ENCODE peak calls at places on chromosomes 1 and 21, in eight cellular contexts. T is stomach, R is uterus, H is cardiac muscle cell, X is RWPE2, G is lower lobe of right lung, Q is right lobe of liver, F is PC-9. D is an unnamed sample. For H3K9me3, the result is how much of the 10 kb centered on the place peaks cover.

GRCh38 chr1:248807067-248807737 is 18.5 kb downstream of the SH3BP5L start:
- DNase-seq in T (peak), R (no peak), H (peak), X (no peak), G (peak), Q (peak), F (no peak), D (peak)

GRCh38 chr1:210222288-210223006 is 10.1 kb upstream of the SERTAD4 start:
- DNase-seq in T (peak), R (no peak), H (peak), X (no peak), G (peak), Q (no peak), F (peak), D (no peak)

GRCh38 chr1:41589395-41589794 is 104.9 kb upstream of the EDN2 start:
- DNase-seq in T (peak), R (no peak), H (no peak), X (no peak), G (no peak), Q (no peak), F (no peak), D (no peak)

GRCh38 chr1:234934611-234935033 is 194.0 kb downstream of the TOMM20 start:
- DNase-seq in T (no peak), R (no peak), H (peak), X (no peak), G (no peak), Q (peak), F (no peak), D (no peak)

GRCh38 chr1:159826436-159827101 is at the start of gene SLAMF8:
- DNase-seq in T (peak), R (no peak), H (peak), X (no peak), G (peak), Q (no peak), F (no peak), D (no peak)

GRCh38 chr1:12006167-12006921 is 13.0 kb upstream of the MIIP start:
- DNase-seq in T (no peak), R (no peak), H (no peak), X (no peak), G (no peak), Q (no peak), F (no peak), D (no peak)

GRCh38 chr1:203990118-203990517 is 82.8 kb upstream of the SOX13 start:
- DNase-seq in T (no peak), R (no peak), H (no peak), X (no peak), G (no peak), Q (no peak), F (no peak), D (no peak)

GRCh38 chr1:54324031-54324654 is 82.1 kb downstream of the SSBP3 start:
- DNase-seq in T (no peak), R (peak), H (peak), X (no peak), G (no peak), Q (no peak), F (no peak), D (no peak)

GRCh38 chr1:64172458-64172983 is 30.9 kb upstream of the UBE2U start:
- DNase-seq in T (no peak), R (no peak), H (peak), X (no peak), G (no peak), Q (no peak), F (peak), D (no peak)

GRCh38 chr1:178513278-178513983 is 522 bp downstream of the TEX35 start:
- DNase-seq in T (peak), R (no peak), H (peak), X (no peak), G (no peak), Q (no peak), F (no peak), D (no peak)

GRCh38 chr1:24874056-24874455 is 56.0 kb downstream of the RUNX3 start:
- DNase-seq in T (no peak), R (no peak), H (no peak), X (peak), G (peak), Q (no peak), F (no peak), D (no peak)

GRCh38 chr1:53766766-53767409 is 27.9 kb upstream of the GLIS1 start:
- DNase-seq in T (no peak), R (no peak), H (peak), X (no peak), G (no peak), Q (no peak), F (no peak), D (no peak)

GRCh38 chr1:236282159-236282716 is 480 bp upstream of the ERO1B start:
- DNase-seq in T (no peak), R (no peak), H (no peak), X (no peak), G (no peak), Q (no peak), F (no peak), D (no peak)

GRCh38 chr1:153985341-153985912 is 712 bp downstream of the RAB13 start:
- DNase-seq in T (no peak), R (peak), H (peak), X (no peak), G (no peak), Q (no peak), F (no peak), D (no peak)

GRCh38 chr1:50333595-50333974 is 89.7 kb downstream of the DMRTA2 start:
- DNase-seq in T (peak), R (peak), H (peak), X (no peak), G (peak), Q (peak), F (no peak), D (no peak)

GRCh38 chr1:37846634-37847339 is 12.6 kb downstream of the MTF1 start:
- DNase-seq in T (no peak), R (no peak), H (no peak), X (no peak), G (no peak), Q (no peak), F (no peak), D (no peak)

DNA sequence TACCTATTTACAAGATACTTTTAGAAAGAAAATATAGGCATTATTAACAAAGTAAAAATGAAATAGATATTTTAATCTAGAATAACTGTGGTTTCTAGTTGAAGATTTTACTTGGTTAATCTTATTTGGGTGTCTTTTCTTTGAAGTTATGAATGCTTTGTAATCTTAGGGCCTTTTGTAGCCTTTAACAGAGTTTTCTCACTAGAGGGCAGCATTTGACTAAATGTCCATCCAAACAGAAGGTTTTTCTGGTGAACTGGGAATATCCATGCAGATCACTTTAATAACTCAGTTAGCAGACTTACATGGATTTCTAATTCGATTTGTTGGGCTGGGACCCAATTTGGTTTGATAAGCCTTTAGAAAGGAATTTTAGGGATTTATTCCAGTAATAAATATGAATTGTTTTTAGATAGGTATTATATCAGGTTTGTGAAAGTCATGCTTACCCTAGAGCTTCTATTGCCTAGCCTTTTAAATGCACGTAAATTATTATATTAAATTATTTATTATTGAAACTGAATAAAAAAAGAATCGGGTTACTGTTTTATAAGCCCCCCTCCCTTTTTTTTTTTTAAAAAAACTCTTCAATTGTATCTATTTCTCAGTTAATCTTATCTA is 119.7 kb downstream of the ZNF326 start:
- DNase-seq in T (no peak), R (no peak), H (peak), X (no peak), G (no peak), Q (no peak), F (peak), D (no peak)
- H3K9me3 ChIP-seq in T (under half), R (under half), H (under half), X (under half), G (under half), Q (under half), F (under half), D (under half)

GRCh38 chr1:27391511-27392095 is 819 bp upstream of the GPR3 start:
- DNase-seq in T (peak), R (peak), H (peak), X (no peak), G (no peak), Q (no peak), F (no peak), D (no peak)
- H3K4me3 ChIP-seq in T (peak), R (peak), H (no peak), X (peak), G (peak), Q (no peak), F (peak), D (peak)

DNA sequence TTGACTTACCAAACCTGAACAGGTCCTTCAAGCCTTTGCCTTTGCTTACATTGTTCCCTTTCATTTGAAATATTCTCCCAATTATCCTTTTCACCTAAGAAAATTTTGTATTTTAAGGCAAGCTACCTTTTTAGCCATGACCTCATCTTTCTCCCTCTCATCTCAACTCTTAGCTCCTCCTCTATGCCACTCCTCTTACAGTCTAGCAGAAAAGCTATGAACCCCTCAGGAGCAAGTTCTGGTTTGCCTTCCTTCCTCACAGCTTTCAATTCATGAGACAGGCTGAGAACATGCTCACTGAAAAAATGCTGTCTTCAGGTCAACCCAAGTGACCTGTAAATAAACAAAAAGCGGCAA is 8.3 kb upstream of the MUTYH start:
- DNase-seq in T (no peak), R (no peak), H (no peak), X (no peak), G (no peak), Q (no peak), F (no peak), D (no peak)
- H3K27ac ChIP-seq in T (peak), R (peak), H (peak), X (peak), G (peak), Q (no peak), F (peak), D (no peak)

GRCh38 chr1:78760858-78761257 is 111.2 kb downstream of the IFI44 start:
- DNase-seq in T (no peak), R (no peak), H (no peak), X (no peak), G (no peak), Q (no peak), F (no peak), D (no peak)
- H3K9me3 ChIP-seq in T (under half), R (under half), H (under half), X (under half), G (under half), Q (under half), F (under half), D (under half)

DNA sequence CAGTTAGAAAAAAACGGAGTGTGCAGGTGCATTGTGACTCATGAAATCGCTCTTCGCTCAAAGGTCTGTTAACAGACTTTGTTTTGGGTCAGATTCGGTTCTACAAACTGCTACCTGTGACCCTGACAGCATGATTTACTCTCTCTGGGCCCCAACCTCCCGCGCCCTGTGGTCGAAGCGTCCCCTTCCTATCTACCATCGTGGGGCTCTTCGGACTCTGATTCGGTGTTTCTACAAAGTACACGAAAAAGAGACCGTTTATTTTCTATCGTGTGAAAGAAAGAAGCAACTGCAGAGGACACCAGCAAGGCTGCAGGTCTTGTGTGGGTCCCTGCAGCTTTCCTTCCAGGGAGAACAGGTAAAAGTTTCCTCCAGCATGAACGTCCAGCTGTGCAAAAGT is 29.4 kb upstream of the SLC19A1 start:
- DNase-seq in T (no peak), R (no peak), H (no peak), X (no peak), G (no peak), Q (peak), F (no peak), D (no peak)
- H3K4me3 ChIP-seq in T (no peak), R (no peak), H (no peak), X (no peak), G (no peak), Q (no peak), F (no peak), D (no peak)

DNA sequence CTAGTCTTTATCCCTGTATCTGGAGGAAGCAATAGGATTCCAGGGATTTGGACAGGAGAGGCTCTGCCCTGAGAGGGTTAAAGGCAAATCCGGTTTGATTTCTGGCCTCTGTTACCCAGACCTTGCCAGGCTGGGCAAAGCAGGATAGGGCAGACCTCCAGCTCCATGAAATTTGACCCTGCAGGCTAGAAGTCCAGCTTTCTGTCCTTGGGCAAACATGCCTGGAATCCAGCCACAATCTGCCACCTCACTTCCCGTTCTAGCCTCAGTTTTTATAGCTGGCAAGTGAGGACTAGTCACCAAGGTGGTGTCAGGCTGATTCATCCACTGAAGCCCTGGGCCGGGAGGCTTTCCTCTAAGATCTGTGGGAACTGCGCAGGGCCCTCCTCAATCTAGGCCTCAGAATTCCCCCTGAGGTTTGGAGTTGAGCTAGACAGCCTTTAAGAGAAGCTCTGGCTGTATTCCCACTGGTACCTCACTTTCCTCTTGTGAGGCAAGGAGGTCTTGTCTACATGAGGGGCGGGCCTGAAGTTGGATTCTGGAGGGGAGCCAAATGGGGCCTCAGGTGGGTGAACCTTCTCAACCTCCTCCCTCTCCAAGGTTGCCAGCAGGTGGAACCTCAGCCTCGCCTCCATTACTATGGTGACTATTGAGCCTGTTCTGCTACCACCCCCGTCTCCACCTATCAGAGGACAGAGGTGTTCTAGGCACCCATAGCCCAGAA is 7.0 kb upstream of the P3R3URF start:
- DNase-seq in T (peak), R (peak), H (peak), X (peak), G (peak), Q (peak), F (peak), D (no peak)
- H3K27ac ChIP-seq in T (peak), R (peak), H (peak), X (peak), G (peak), Q (peak), F (peak), D (no peak)

D was measured in iPS DF 6.9.